ENCODE peak calls at places on chromosomes 16 and 17, in six cellular contexts. One of them, this sample, is unnamed. For H3K9me3, the result is how much of the 10 kb centered on the place peaks cover.

GRCh38 chr16:88773812-88774291 is 11.2 kb downstream of the PIEZO1 start:
- DNase-seq in stomach: peak
- DNase-seq in endodermal cell: peak
- DNase-seq in OCI-LY7: no peak
- DNase-seq in right lobe of liver: peak
- DNase-seq in cardiac muscle cell: peak
- DNase-seq in this sample: no peak

GRCh38 chr16:81489547-81490267 is 45.1 kb downstream of the CMIP start:
- DNase-seq in stomach: no peak
- DNase-seq in endodermal cell: no peak
- DNase-seq in right lobe of liver: no peak
- DNase-seq in OCI-LY7: peak
- DNase-seq in cardiac muscle cell: no peak
- DNase-seq in this sample: no peak

GRCh38 chr17:39325528-39326240 is 75.7 kb downstream of the FBXL20 start:
- DNase-seq in right lobe of liver: no peak
- DNase-seq in OCI-LY7: no peak
- DNase-seq in stomach: no peak
- DNase-seq in endodermal cell: no peak
- DNase-seq in cardiac muscle cell: no peak
- DNase-seq in this sample: no peak

GRCh38 chr17:34242553-34242952 is 12.5 kb upstream of the CCL2 start:
- DNase-seq in cardiac muscle cell: no peak
- DNase-seq in endodermal cell: no peak
- DNase-seq in stomach: no peak
- DNase-seq in right lobe of liver: no peak
- DNase-seq in OCI-LY7: peak
- DNase-seq in this sample: no peak

GRCh38 chr17:57045868-57046671 is 39.0 kb upstream of the AKAP1 start:
- DNase-seq in cardiac muscle cell: no peak
- DNase-seq in stomach: peak
- DNase-seq in endodermal cell: peak
- DNase-seq in OCI-LY7: no peak
- DNase-seq in right lobe of liver: peak
- DNase-seq in this sample: no peak

GRCh38 chr17:17119533-17119932 is 77.3 kb downstream of the MPRIP start:
- DNase-seq in right lobe of liver: no peak
- DNase-seq in stomach: peak
- DNase-seq in OCI-LY7: peak
- DNase-seq in cardiac muscle cell: peak
- DNase-seq in endodermal cell: no peak
- DNase-seq in this sample: peak

GRCh38 chr17:32279933-32280716 is 14.5 kb downstream of the RHBDL3 start:
- DNase-seq in endodermal cell: peak
- DNase-seq in OCI-LY7: no peak
- DNase-seq in right lobe of liver: no peak
- DNase-seq in cardiac muscle cell: no peak
- DNase-seq in stomach: no peak
- DNase-seq in this sample: no peak

GRCh38 chr17:68820825-68821481 is 134.2 kb downstream of the ABCA8 start:
- DNase-seq in endodermal cell: no peak
- DNase-seq in cardiac muscle cell: peak
- DNase-seq in OCI-LY7: no peak
- DNase-seq in right lobe of liver: peak
- DNase-seq in stomach: no peak
- DNase-seq in this sample: no peak

GRCh38 chr17:39701784-39702422 is 2.0 kb downstream of the ERBB2 start:
- DNase-seq in OCI-LY7: no peak
- DNase-seq in endodermal cell: no peak
- DNase-seq in stomach: no peak
- DNase-seq in right lobe of liver: no peak
- DNase-seq in cardiac muscle cell: no peak
- DNase-seq in this sample: no peak

GRCh38 chr17:81285179-81285878 is 9.8 kb downstream of the SLC38A10 start:
- DNase-seq in OCI-LY7: no peak
- DNase-seq in stomach: peak
- DNase-seq in cardiac muscle cell: peak
- DNase-seq in endodermal cell: no peak
- DNase-seq in right lobe of liver: peak
- DNase-seq in this sample: peak

GRCh38 chr16:50253511-50253903 is 12.8 kb upstream of the ADCY7 start:
- DNase-seq in right lobe of liver: no peak
- DNase-seq in cardiac muscle cell: no peak
- DNase-seq in stomach: no peak
- DNase-seq in OCI-LY7: no peak
- DNase-seq in endodermal cell: peak
- DNase-seq in this sample: no peak

GRCh38 chr16:55257971-55258613 is 65.9 kb upstream of the IRX6 start:
- DNase-seq in endodermal cell: peak
- DNase-seq in cardiac muscle cell: peak
- DNase-seq in OCI-LY7: peak
- DNase-seq in stomach: peak
- DNase-seq in right lobe of liver: peak
- DNase-seq in this sample: peak

GRCh38 chr16:8474576-8474975 is 115.7 kb downstream of the TMEM114 start:
- DNase-seq in OCI-LY7: no peak
- DNase-seq in endodermal cell: peak
- DNase-seq in cardiac muscle cell: no peak
- DNase-seq in right lobe of liver: no peak
- DNase-seq in stomach: no peak
- DNase-seq in this sample: peak

GRCh38 chr17:12522743-12523181 is 142.9 kb upstream of the MYOCD start:
- DNase-seq in OCI-LY7: no peak
- DNase-seq in endodermal cell: peak
- DNase-seq in stomach: peak
- DNase-seq in right lobe of liver: no peak
- DNase-seq in cardiac muscle cell: peak
- DNase-seq in this sample: peak

GRCh38 chr17:43418441-43419374 is 19.9 kb downstream of the ARL4D start:
- DNase-seq in right lobe of liver: no peak
- DNase-seq in cardiac muscle cell: peak
- DNase-seq in endodermal cell: peak
- DNase-seq in OCI-LY7: no peak
- DNase-seq in stomach: no peak
- DNase-seq in this sample: no peak

GRCh38 chr16:84569382-84569987 is 48.4 kb downstream of the COTL1 start:
- DNase-seq in cardiac muscle cell: peak
- DNase-seq in stomach: peak
- DNase-seq in endodermal cell: no peak
- DNase-seq in right lobe of liver: no peak
- DNase-seq in OCI-LY7: no peak
- DNase-seq in this sample: peak

GRCh38 chr17:2055494-2056220 is 754 bp downstream of the HIC1 start:
- DNase-seq in cardiac muscle cell: peak
- DNase-seq in stomach: no peak
- DNase-seq in OCI-LY7: no peak
- DNase-seq in right lobe of liver: peak
- DNase-seq in endodermal cell: no peak
- DNase-seq in this sample: no peak

GRCh38 chr16:65756163-65756562 is 610.3 kb upstream of the CDH5 start:
- DNase-seq in right lobe of liver: no peak
- DNase-seq in stomach: no peak
- DNase-seq in OCI-LY7: no peak
- DNase-seq in cardiac muscle cell: no peak
- DNase-seq in endodermal cell: no peak
- DNase-seq in this sample: no peak

GRCh38 chr16:76910931-76911330 is 280.1 kb upstream of the MON1B start:
- DNase-seq in stomach: no peak
- DNase-seq in cardiac muscle cell: peak
- DNase-seq in endodermal cell: no peak
- DNase-seq in right lobe of liver: no peak
- DNase-seq in OCI-LY7: no peak
- DNase-seq in this sample: no peak

GRCh38 chr16:82129881-82130280 is 40.1 kb downstream of the MPHOSPH6 start:
- DNase-seq in OCI-LY7: no peak
- DNase-seq in endodermal cell: no peak
- DNase-seq in right lobe of liver: no peak
- DNase-seq in stomach: no peak
- DNase-seq in cardiac muscle cell: no peak
- DNase-seq in this sample: no peak

GRCh38 chr17:8277317-8277716 is 11.2 kb upstream of the RANGRF start:
- DNase-seq in stomach: peak
- DNase-seq in OCI-LY7: no peak
- DNase-seq in endodermal cell: no peak
- DNase-seq in right lobe of liver: no peak
- DNase-seq in cardiac muscle cell: no peak
- DNase-seq in this sample: no peak

DNA sequence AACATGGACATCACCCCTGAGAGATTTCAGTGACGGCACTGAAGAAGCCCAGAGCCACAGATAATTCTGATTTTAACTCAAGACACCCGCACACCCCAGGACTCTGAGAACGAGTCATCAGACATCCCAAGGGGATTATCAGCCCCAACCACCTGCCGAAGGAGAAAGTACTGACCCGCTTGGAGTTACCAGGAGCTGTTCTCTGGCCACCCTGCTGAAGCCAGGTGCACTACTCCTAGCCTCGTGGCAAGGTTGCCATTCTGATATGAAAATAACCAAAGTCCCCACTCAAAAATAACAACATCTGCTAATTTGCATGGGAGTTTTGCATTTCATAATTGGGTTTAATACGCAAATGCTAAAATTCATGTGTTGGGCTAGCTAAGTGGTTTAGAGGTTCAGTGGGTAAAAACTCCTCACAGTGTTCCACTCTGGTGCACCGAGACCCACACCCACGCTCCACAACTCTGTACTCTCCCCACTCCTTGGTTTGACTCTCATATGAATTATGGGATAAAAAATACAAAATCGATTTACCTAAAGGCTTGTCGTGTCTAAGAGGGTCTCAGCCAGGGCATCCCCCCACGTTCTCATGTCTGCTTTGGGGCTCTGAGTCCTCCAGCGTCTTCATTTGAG is 143.0 kb upstream of the NOL11 start:
- DNase-seq in endodermal cell: no peak
- DNase-seq in right lobe of liver: no peak
- DNase-seq in stomach: no peak
- DNase-seq in cardiac muscle cell: no peak
- DNase-seq in OCI-LY7: no peak
- DNase-seq in this sample: no peak
- H3K4me3 ChIP-seq in endodermal cell: no peak
- H3K4me3 ChIP-seq in right lobe of liver: no peak
- H3K4me3 ChIP-seq in stomach: no peak
- H3K4me3 ChIP-seq in cardiac muscle cell: no peak
- H3K4me3 ChIP-seq in OCI-LY7: no peak
- H3K4me3 ChIP-seq in this sample: no peak

GRCh38 chr17:18855831-18856624 is 1.9 kb upstream of the PRPSAP2 start:
- DNase-seq in stomach: peak
- DNase-seq in endodermal cell: peak
- DNase-seq in OCI-LY7: peak
- DNase-seq in right lobe of liver: peak
- DNase-seq in cardiac muscle cell: peak
- DNase-seq in this sample: peak
- H3K9me3 ChIP-seq in stomach: under half
- H3K9me3 ChIP-seq in endodermal cell: under half
- H3K9me3 ChIP-seq in OCI-LY7: under half
- H3K9me3 ChIP-seq in right lobe of liver: under half
- H3K9me3 ChIP-seq in cardiac muscle cell: under half
- H3K9me3 ChIP-seq in this sample: under half

GRCh38 chr17:14781123-14781522 is 480.2 kb downstream of the HS3ST3B1 start:
- DNase-seq in endodermal cell: no peak
- DNase-seq in right lobe of liver: no peak
- DNase-seq in stomach: no peak
- DNase-seq in OCI-LY7: no peak
- DNase-seq in cardiac muscle cell: no peak
- DNase-seq in this sample: no peak

GRCh38 chr17:14780116-14780515 is 479.2 kb downstream of the HS3ST3B1 start:
- DNase-seq in cardiac muscle cell: no peak
- DNase-seq in stomach: no peak
- DNase-seq in right lobe of liver: no peak
- DNase-seq in endodermal cell: no peak
- DNase-seq in OCI-LY7: no peak
- DNase-seq in this sample: no peak

GRCh38 chr17:14776791-14777190 is 475.9 kb downstream of the HS3ST3B1 start:
- DNase-seq in stomach: no peak
- DNase-seq in cardiac muscle cell: no peak
- DNase-seq in right lobe of liver: no peak
- DNase-seq in endodermal cell: no peak
- DNase-seq in OCI-LY7: no peak
- DNase-seq in this sample: no peak

GRCh38 chr17:14775761-14776492 is 475.0 kb downstream of the HS3ST3B1 start:
- DNase-seq in OCI-LY7: no peak
- DNase-seq in stomach: no peak
- DNase-seq in endodermal cell: no peak
- DNase-seq in cardiac muscle cell: peak
- DNase-seq in right lobe of liver: no peak
- DNase-seq in this sample: no peak

GRCh38 chr17:14779236-14779635 is 478.4 kb downstream of the HS3ST3B1 start:
- DNase-seq in endodermal cell: no peak
- DNase-seq in cardiac muscle cell: no peak
- DNase-seq in OCI-LY7: no peak
- DNase-seq in right lobe of liver: no peak
- DNase-seq in stomach: no peak
- DNase-seq in this sample: no peak
- H3K4me3 ChIP-seq in endodermal cell: no peak
- H3K4me3 ChIP-seq in cardiac muscle cell: no peak
- H3K4me3 ChIP-seq in OCI-LY7: no peak
- H3K4me3 ChIP-seq in right lobe of liver: no peak
- H3K4me3 ChIP-seq in stomach: no peak
- H3K4me3 ChIP-seq in this sample: no peak

GRCh38 chr16:35754391-35755369 is 2295.3 kb downstream of the TP53TG3F start:
- DNase-seq in endodermal cell: no peak
- DNase-seq in OCI-LY7: no peak
- DNase-seq in right lobe of liver: no peak
- DNase-seq in stomach: no peak
- DNase-seq in cardiac muscle cell: no peak
- DNase-seq in this sample: no peak
- H3K9me3 ChIP-seq in endodermal cell: half or more
- H3K9me3 ChIP-seq in OCI-LY7: under half
- H3K9me3 ChIP-seq in right lobe of liver: under half
- H3K9me3 ChIP-seq in stomach: half or more
- H3K9me3 ChIP-seq in cardiac muscle cell: under half
- H3K9me3 ChIP-seq in this sample: under half

GRCh38 chr17:63437287-63438091 is 8.6 kb downstream of the CYB561 start:
- DNase-seq in endodermal cell: no peak
- DNase-seq in OCI-LY7: no peak
- DNase-seq in cardiac muscle cell: peak
- DNase-seq in stomach: peak
- DNase-seq in right lobe of liver: no peak
- DNase-seq in this sample: no peak
- H3K4me3 ChIP-seq in endodermal cell: no peak
- H3K4me3 ChIP-seq in OCI-LY7: no peak
- H3K4me3 ChIP-seq in cardiac muscle cell: no peak
- H3K4me3 ChIP-seq in stomach: no peak
- H3K4me3 ChIP-seq in right lobe of liver: no peak
- H3K4me3 ChIP-seq in this sample: no peak

GRCh38 chr17:76445697-76446448 is 7.1 kb downstream of the UBE2O start:
- DNase-seq in cardiac muscle cell: no peak
- DNase-seq in stomach: no peak
- DNase-seq in right lobe of liver: no peak
- DNase-seq in endodermal cell: peak
- DNase-seq in OCI-LY7: no peak
- DNase-seq in this sample: no peak
- H3K9me3 ChIP-seq in cardiac muscle cell: under half
- H3K9me3 ChIP-seq in stomach: under half
- H3K9me3 ChIP-seq in right lobe of liver: under half
- H3K9me3 ChIP-seq in endodermal cell: under half
- H3K9me3 ChIP-seq in OCI-LY7: under half
- H3K9me3 ChIP-seq in this sample: under half

GRCh38 chr17:73305845-73306836 is 5.7 kb downstream of the CDC42EP4 start:
- DNase-seq in right lobe of liver: no peak
- DNase-seq in OCI-LY7: no peak
- DNase-seq in cardiac muscle cell: no peak
- DNase-seq in endodermal cell: peak
- DNase-seq in stomach: no peak
- DNase-seq in this sample: no peak
- H3K4me3 ChIP-seq in right lobe of liver: no peak
- H3K4me3 ChIP-seq in OCI-LY7: no peak
- H3K4me3 ChIP-seq in cardiac muscle cell: no peak
- H3K4me3 ChIP-seq in endodermal cell: peak
- H3K4me3 ChIP-seq in stomach: peak
- H3K4me3 ChIP-seq in this sample: no peak

This sample was measured in small intestine.